ENCODE peak calls at places on chromosomes 12 and 14, in eight cellular contexts. B is NCI-H1694 treated with DMSO at 0.1 percent for 48 hours; K is ovary; V is HT1080; Q is ACHN; Z is CD8-positive, alpha-beta memory T cell; I is posterior cingulate gyrus; E is activated T-cell treated with anti-CD3 and anti-CD28 coated beads for 1 hour. C is an unnamed sample.

GRCh38 chr12:4148418-4149056 is 125.0 kb upstream of the CCND2 start:
- DNase-seq in Q (no peak), B (no peak), V (no peak), Z (peak), K (no peak), I (no peak), E (peak), C (no peak)

GRCh38 chr14:99575043-99576023 is 28.7 kb downstream of the CCDC85C start:
- DNase-seq in B (peak), V (peak), K (no peak), I (no peak), Q (peak), E (no peak), Z (no peak), C (no peak)

GRCh38 chr12:98743362-98743953 is 98.4 kb downstream of the APAF1 start:
- DNase-seq in Q (peak), Z (no peak), V (peak), K (no peak), E (no peak), I (no peak), B (no peak), C (no peak)

GRCh38 chr12:57242691-57243454 is 8.1 kb downstream of the STAC3 start:
- DNase-seq in V (no peak), I (no peak), Q (peak), K (peak), B (peak), E (peak), Z (peak), C (peak)

GRCh38 chr12:108699955-108700563 is 31.3 kb downstream of the CORO1C start:
- DNase-seq in V (no peak), I (no peak), Z (no peak), Q (no peak), B (no peak), K (no peak), E (no peak), C (no peak)

GRCh38 chr12:55057466-55057865 is 37.7 kb downstream of the NEUROD4 start:
- DNase-seq in Z (no peak), B (peak), Q (no peak), I (no peak), V (peak), E (no peak), K (no peak), C (no peak)

GRCh38 chr12:623865-624372 is 39.3 kb downstream of the NINJ2 start:
- DNase-seq in Z (no peak), B (no peak), K (no peak), Q (no peak), I (no peak), V (no peak), E (no peak), C (no peak)

GRCh38 chr12:104522985-104523719 is 66.4 kb downstream of the CHST11 start:
- DNase-seq in Q (no peak), E (no peak), V (no peak), K (no peak), Z (no peak), I (no peak), B (no peak), C (no peak)

GRCh38 chr12:92208613-92209121 is 63.0 kb upstream of the BTG1 start:
- DNase-seq in K (no peak), Z (no peak), V (peak), B (no peak), I (no peak), Q (no peak), E (no peak), C (no peak)

GRCh38 chr12:19970116-19970515 is 398.2 kb upstream of the PDE3A start:
- DNase-seq in Q (no peak), Z (no peak), E (no peak), K (no peak), B (no peak), V (no peak), I (no peak), C (no peak)

GRCh38 chr14:22900088-22900799 is 17.2 kb downstream of the REM2 start:
- DNase-seq in I (no peak), E (no peak), B (peak), V (peak), Q (peak), Z (no peak), K (no peak), C (peak)

GRCh38 chr12:55938826-55939501 is 8.0 kb downstream of the DGKA start:
- DNase-seq in E (no peak), V (no peak), B (no peak), Q (no peak), I (no peak), Z (no peak), K (no peak), C (no peak)

GRCh38 chr14:104133496-104133895 is 4.9 kb upstream of the KIF26A start:
- DNase-seq in Q (no peak), I (peak), V (no peak), K (no peak), E (no peak), Z (no peak), B (no peak), C (no peak)

GRCh38 chr14:38257500-38257899 is 1.6 kb upstream of the CLEC14A start:
- DNase-seq in V (peak), B (no peak), I (no peak), Z (no peak), Q (no peak), E (no peak), K (no peak), C (no peak)

GRCh38 chr12:76919388-76920181 is 40.8 kb upstream of the CSRP2 start:
- DNase-seq in I (no peak), V (no peak), K (no peak), Z (no peak), B (no peak), E (no peak), Q (no peak), C (no peak)

GRCh38 chr14:76446486-76446885 is 70.5 kb downstream of the ESRRB start:
- DNase-seq in I (no peak), Z (no peak), E (no peak), Q (no peak), B (no peak), V (no peak), K (no peak), C (no peak)

GRCh38 chr12:52221912-52222457 is 11.1 kb upstream of the KRT7 start:
- DNase-seq in Z (peak), K (peak), B (peak), I (peak), Q (peak), E (peak), V (peak), C (no peak)

GRCh38 chr12:132169376-132169775 is 25.1 kb downstream of the NOC4L start:
- DNase-seq in E (no peak), Q (no peak), I (no peak), B (no peak), K (no peak), Z (no peak), V (no peak), C (no peak)

GRCh38 chr14:67457782-67458181 is 30.7 kb downstream of the TMEM229B start:
- DNase-seq in V (no peak), B (no peak), I (no peak), Q (no peak), E (no peak), K (no peak), Z (no peak), C (no peak)

GRCh38 chr12:68831272-68831671 is 23.3 kb downstream of the MDM2 start:
- DNase-seq in E (no peak), V (no peak), Q (peak), I (no peak), Z (no peak), K (no peak), B (no peak), C (no peak)

GRCh38 chr12:49126852-49127763 is 4.1 kb downstream of the TUBA1B start:
- DNase-seq in E (no peak), Q (no peak), Z (no peak), B (no peak), V (peak), I (no peak), K (no peak), C (no peak)

GRCh38 chr12:47328831-47329545 is 249.2 kb upstream of the AMIGO2 start:
- DNase-seq in Q (no peak), I (no peak), B (no peak), E (no peak), Z (no peak), K (no peak), V (no peak), C (no peak)